ENCODE peak calls at places on chromosomes 3 and 15, in six cellular contexts. F is IMR-90, U is neuronal stem cell, E is H1, B is mesenchymal stem cell, P is trophoblast cell. A is an unnamed sample.

GRCh38 chr3:25508901-25509300 is 80.8 kb downstream of the RARB start:
- DNase-seq in F (no peak), U (no peak), E (no peak), B (peak; percentile 29), P (peak; percentile 64), A (no peak)

GRCh38 chr3:129555616-129556357 is 12.8 kb downstream of the H1-8 start:
- DNase-seq in F (no peak), U (no peak), E (no peak), B (no peak), P (no peak), A (no peak)

GRCh38 chr15:85627245-85627935 is 167.3 kb downstream of the KLHL25 start:
- DNase-seq in F (no peak), U (no peak), E (no peak), B (no peak), P (no peak), A (no peak)

GRCh38 chr3:73490453-73491311 is 134.1 kb downstream of the PDZRN3 start:
- DNase-seq in F (peak; percentile 70), U (no peak), E (no peak), B (no peak), P (peak; percentile 35), A (peak; percentile 69)

GRCh38 chr15:62506217-62506805 is 341.2 kb upstream of the C2CD4B start:
- DNase-seq in F (peak; percentile 70), U (no peak), E (no peak), B (peak; percentile 65), P (peak; percentile 70), A (no peak)

GRCh38 chr3:32335365-32336122 is 56.1 kb upstream of the CMTM7 start:
- DNase-seq in F (no peak), U (no peak), E (no peak), B (peak; percentile 11), P (peak; percentile 85), A (no peak)

GRCh38 chr15:60390231-60390630 is 7.6 kb downstream of the ANXA2 start:
- DNase-seq in F (no peak), U (no peak), E (no peak), B (no peak), P (no peak), A (no peak)

GRCh38 chr15:63945005-63945788 is 101.1 kb downstream of the DAPK2 start:
- DNase-seq in F (peak; percentile 34), U (peak; percentile 54), E (peak; percentile 91), B (peak; percentile 59), P (peak; percentile 79), A (peak; percentile 78)

GRCh38 chr3:133895208-133896001 is at the start of gene RAB6B:
- DNase-seq in F (peak; percentile 20), U (peak; percentile 61), E (peak; percentile 82), B (peak; percentile 42), P (peak; percentile 43), A (peak; percentile 64)

GRCh38 chr15:31567861-31568260 is 241.2 kb downstream of the KLF13 start:
- DNase-seq in F (no peak), U (no peak), E (no peak), B (no peak), P (no peak), A (no peak)

GRCh38 chr15:76185716-76186115 is 125.6 kb downstream of the ETFA start:
- DNase-seq in F (peak; percentile 75), U (peak; percentile 33), E (peak; percentile 65), B (peak; percentile 77), P (peak; percentile 85), A (peak; percentile 77)

GRCh38 chr15:89803941-89804800 is 10.5 kb downstream of the ANPEP start:
- DNase-seq in F (no peak), U (no peak), E (no peak), B (no peak), P (no peak), A (no peak)

GRCh38 chr3:10319804-10320203 is 1.1 kb downstream of the SEC13 start:
- DNase-seq in F (peak; percentile 12), U (no peak), E (no peak), B (peak; percentile 60), P (no peak), A (no peak)

GRCh38 chr3:42814246-42814645 is 5.0 kb downstream of the ACKR2 start:
- DNase-seq in F (no peak), U (no peak), E (no peak), B (no peak), P (no peak), A (no peak)

GRCh38 chr15:98174286-98174685 is 213.8 kb downstream of the ARRDC4 start:
- DNase-seq in F (no peak), U (no peak), E (peak; percentile 44), B (no peak), P (no peak), A (peak; percentile 44)

GRCh38 chr3:42728668-42729364 is 26.2 kb upstream of the HHATL start:
- DNase-seq in F (no peak), U (no peak), E (peak; percentile 30), B (no peak), P (no peak), A (peak; percentile 21)

GRCh38 chr15:90294601-90295269 is 29.3 kb downstream of the NGRN start:
- DNase-seq in F (no peak), U (no peak), E (no peak), B (no peak), P (no peak), A (peak; percentile 46)

GRCh38 chr15:70710714-70711113 is 52.6 kb downstream of the UACA start:
- DNase-seq in F (no peak), U (no peak), E (no peak), B (no peak), P (no peak), A (no peak)

GRCh38 chr15:91214675-91215590 is 114.9 kb downstream of the SV2B start:
- DNase-seq in F (no peak), U (no peak), E (no peak), B (no peak), P (no peak), A (peak; percentile 32)

GRCh38 chr3:99418209-99418635 is 220.2 kb upstream of the COL8A1 start:
- DNase-seq in F (no peak), U (no peak), E (no peak), B (no peak), P (no peak), A (no peak)

GRCh38 chr15:40069178-40070165 is 30.5 kb upstream of the SRP14 start:
- DNase-seq in F (no peak), U (no peak), E (peak; percentile 82), B (no peak), P (no peak), A (peak; percentile 71)

GRCh38 chr15:80613762-80614365 is 81.2 kb upstream of the ABHD17C start:
- DNase-seq in F (no peak), U (no peak), E (peak; percentile 39), B (no peak), P (no peak), A (no peak)

GRCh38 chr3:25610779-25611178 is 53.9 kb downstream of the TOP2B start:
- DNase-seq in F (no peak), U (no peak), E (no peak), B (no peak), P (no peak), A (no peak)

GRCh38 chr3:18989237-18989812 is 159.0 kb upstream of the KCNH8 start:
- DNase-seq in F (no peak), U (no peak), E (no peak), B (peak; percentile 51), P (no peak), A (no peak)

GRCh38 chr15:75052972-75053747 is 29.8 kb downstream of the PPCDC start:
- DNase-seq in F (no peak), U (no peak), E (no peak), B (no peak), P (no peak), A (no peak)

GRCh38 chr3:48548731-48549705 is 7.6 kb downstream of the PFKFB4 start:
- DNase-seq in F (peak; percentile 69), U (peak; percentile 78), E (peak; percentile 95), B (peak; percentile 79), P (peak; percentile 90), A (peak; percentile 87)

GRCh38 chr15:53536479-53537120 is 222.9 kb downstream of the WDR72 start:
- DNase-seq in F (no peak), U (no peak), E (no peak), B (no peak), P (no peak), A (no peak)

GRCh38 chr3:197216169-197216860 is 82.1 kb downstream of the DLG1 start:
- DNase-seq in F (peak; percentile 75), U (no peak), E (no peak), B (no peak), P (peak; percentile 25), A (no peak)

GRCh38 chr3:124243253-124243859 is 251.4 kb upstream of the ROPN1 start:
- DNase-seq in F (no peak), U (no peak), E (no peak), B (no peak), P (no peak), A (no peak)
- H3K14ac ChIP-seq in F (no peak overlapping the region), U (no peak overlapping the region), E (no peak overlapping the region), B (no peak overlapping the region), P (no peak overlapping the region), A (no peak overlapping the region)

GRCh38 chr3:15638193-15638890 is 36.8 kb downstream of the BTD start:
- DNase-seq in F (peak; percentile 57), U (no peak), E (no peak), B (peak; percentile 73), P (no peak), A (no peak)
- H3K14ac ChIP-seq in F (peak overlapping the region; percentile 8), U (no peak overlapping the region), E (no peak overlapping the region), B (no peak overlapping the region), P (no peak overlapping the region), A (no peak overlapping the region)

GRCh38 chr3:175476489-175476888 is 617.4 kb downstream of the NAALADL2 start:
- DNase-seq in F (no peak), U (no peak), E (no peak), B (no peak), P (no peak), A (no peak)

GRCh38 chr3:175475765-175476164 is 616.6 kb downstream of the NAALADL2 start:
- DNase-seq in F (no peak), U (no peak), E (no peak), B (no peak), P (no peak), A (no peak)

GRCh38 chr3:175479175-175479574 is 620.0 kb downstream of the NAALADL2 start:
- DNase-seq in F (no peak), U (no peak), E (no peak), B (no peak), P (no peak), A (no peak)

GRCh38 chr3:175479800-175480199 is 620.7 kb downstream of the NAALADL2 start:
- DNase-seq in F (no peak), U (no peak), E (no peak), B (no peak), P (no peak), A (no peak)

GRCh38 chr3:175477651-175478224 is 618.6 kb downstream of the NAALADL2 start:
- DNase-seq in F (no peak), U (no peak), E (no peak), B (no peak), P (no peak), A (no peak)
- H3K14ac ChIP-seq in F (no peak overlapping the region), U (no peak overlapping the region), E (no peak overlapping the region), B (no peak overlapping the region), P (no peak overlapping the region), A (no peak overlapping the region)

GRCh38 chr3:119376758-119377157 is 82.6 kb downstream of the ARHGAP31 start:
- DNase-seq in F (no peak), U (no peak), E (no peak), B (no peak), P (peak; percentile 29), A (no peak)
- H3K14ac ChIP-seq in F (no peak overlapping the region), U (no peak overlapping the region), E (no peak overlapping the region), B (no peak overlapping the region), P (no peak overlapping the region), A (no peak overlapping the region)

DNA sequence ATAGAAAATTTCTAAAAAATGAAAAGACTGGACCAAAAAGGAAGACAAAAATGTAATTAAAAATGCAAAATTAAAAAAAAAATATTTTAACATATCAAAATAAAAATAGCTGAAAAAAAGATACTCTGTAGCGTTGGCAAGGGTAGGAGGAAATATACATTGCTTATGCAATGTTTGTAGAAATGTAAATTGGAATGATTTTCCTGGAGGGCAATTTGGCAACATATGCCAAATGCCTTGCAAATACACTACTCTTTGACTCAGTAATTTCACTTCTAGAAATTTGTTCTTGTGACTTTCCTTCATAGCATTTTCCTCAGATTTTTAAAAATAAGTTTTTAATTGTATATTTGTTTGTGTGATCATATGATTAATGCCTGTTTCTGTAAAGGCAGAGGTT is 296.6 kb downstream of the ZNF621 start:
- DNase-seq in F (no peak), U (no peak), E (no peak), B (no peak), P (no peak), A (no peak)
- H3K14ac ChIP-seq in F (no peak overlapping the region), U (no peak overlapping the region), E (no peak overlapping the region), B (no peak overlapping the region), P (no peak overlapping the region), A (no peak overlapping the region)

A was measured in H9.